ENCODE peak calls at places on chromosomes 12 and 14, in ten cellular contexts. One of them, this sample, is unnamed.

GRCh38 chr14:97010491-97011160 is 213.4 kb downstream of the VRK1 start:
- DNase-seq in gastrocnemius medialis: no peak
- DNase-seq in upper lobe of left lung: no peak
- DNase-seq in tibial nerve: no peak
- DNase-seq in CD8-positive, alpha-beta memory T cell: no peak
- DNase-seq in brain microvascular endothelial cell: no peak
- DNase-seq in CD4-positive, alpha-beta T cell: no peak
- DNase-seq in CD4-positive, CD25-positive, alpha-beta regulatory T cell: no peak
- DNase-seq in lower lobe of right lung: no peak
- DNase-seq in pancreas: no peak
- DNase-seq in this sample: no peak

GRCh38 chr14:96267336-96267735 is 11.3 kb downstream of the BDKRB1 start:
- DNase-seq in gastrocnemius medialis: no peak
- DNase-seq in upper lobe of left lung: no peak
- DNase-seq in tibial nerve: no peak
- DNase-seq in CD8-positive, alpha-beta memory T cell: no peak
- DNase-seq in brain microvascular endothelial cell: peak; percentile 53
- DNase-seq in CD4-positive, alpha-beta T cell: no peak
- DNase-seq in CD4-positive, CD25-positive, alpha-beta regulatory T cell: no peak
- DNase-seq in lower lobe of right lung: no peak
- DNase-seq in pancreas: peak; percentile 74
- DNase-seq in this sample: no peak

GRCh38 chr14:92903359-92903758 is 19.6 kb upstream of the CHGA start:
- DNase-seq in gastrocnemius medialis: no peak
- DNase-seq in upper lobe of left lung: no peak
- DNase-seq in tibial nerve: no peak
- DNase-seq in CD8-positive, alpha-beta memory T cell: no peak
- DNase-seq in brain microvascular endothelial cell: no peak
- DNase-seq in CD4-positive, alpha-beta T cell: no peak
- DNase-seq in CD4-positive, CD25-positive, alpha-beta regulatory T cell: no peak
- DNase-seq in lower lobe of right lung: no peak
- DNase-seq in pancreas: no peak
- DNase-seq in this sample: no peak

GRCh38 chr14:95679995-95680735 is 6.1 kb upstream of the TCL1B start:
- DNase-seq in gastrocnemius medialis: no peak
- DNase-seq in upper lobe of left lung: peak; percentile 6
- DNase-seq in tibial nerve: no peak
- DNase-seq in CD8-positive, alpha-beta memory T cell: no peak
- DNase-seq in brain microvascular endothelial cell: no peak
- DNase-seq in CD4-positive, alpha-beta T cell: no peak
- DNase-seq in CD4-positive, CD25-positive, alpha-beta regulatory T cell: no peak
- DNase-seq in lower lobe of right lung: no peak
- DNase-seq in pancreas: peak; percentile 36
- DNase-seq in this sample: no peak

GRCh38 chr14:23364604-23365352 is at the start of gene EFS:
- DNase-seq in gastrocnemius medialis: no peak
- DNase-seq in upper lobe of left lung: no peak
- DNase-seq in tibial nerve: no peak
- DNase-seq in CD8-positive, alpha-beta memory T cell: no peak
- DNase-seq in brain microvascular endothelial cell: no peak
- DNase-seq in CD4-positive, alpha-beta T cell: no peak
- DNase-seq in CD4-positive, CD25-positive, alpha-beta regulatory T cell: no peak
- DNase-seq in lower lobe of right lung: no peak
- DNase-seq in pancreas: no peak
- DNase-seq in this sample: no peak

GRCh38 chr12:117090816-117091711 is 8.2 kb downstream of the TESC start:
- DNase-seq in gastrocnemius medialis: no peak
- DNase-seq in upper lobe of left lung: peak; percentile 59
- DNase-seq in tibial nerve: no peak
- DNase-seq in CD8-positive, alpha-beta memory T cell: peak; percentile 18
- DNase-seq in brain microvascular endothelial cell: no peak
- DNase-seq in CD4-positive, alpha-beta T cell: no peak
- DNase-seq in CD4-positive, CD25-positive, alpha-beta regulatory T cell: no peak
- DNase-seq in lower lobe of right lung: peak; percentile 46
- DNase-seq in pancreas: peak; percentile 84
- DNase-seq in this sample: no peak

GRCh38 chr14:25518347-25518746 is 468.4 kb upstream of the STXBP6 start:
- DNase-seq in gastrocnemius medialis: no peak
- DNase-seq in upper lobe of left lung: no peak
- DNase-seq in tibial nerve: no peak
- DNase-seq in CD8-positive, alpha-beta memory T cell: no peak
- DNase-seq in brain microvascular endothelial cell: no peak
- DNase-seq in CD4-positive, alpha-beta T cell: no peak
- DNase-seq in CD4-positive, CD25-positive, alpha-beta regulatory T cell: no peak
- DNase-seq in lower lobe of right lung: no peak
- DNase-seq in pancreas: no peak
- DNase-seq in this sample: no peak

GRCh38 chr12:77925536-77926108 is 94.9 kb downstream of the NAV3 start:
- DNase-seq in gastrocnemius medialis: peak; percentile 35
- DNase-seq in upper lobe of left lung: peak; percentile 65
- DNase-seq in tibial nerve: peak; percentile 66
- DNase-seq in CD8-positive, alpha-beta memory T cell: no peak
- DNase-seq in brain microvascular endothelial cell: peak; percentile 97
- DNase-seq in CD4-positive, alpha-beta T cell: no peak
- DNase-seq in CD4-positive, CD25-positive, alpha-beta regulatory T cell: no peak
- DNase-seq in lower lobe of right lung: peak; percentile 55
- DNase-seq in pancreas: peak; percentile 79
- DNase-seq in this sample: no peak

GRCh38 chr14:87332001-87332400 is 661.0 kb downstream of the GALC start:
- DNase-seq in gastrocnemius medialis: no peak
- DNase-seq in upper lobe of left lung: no peak
- DNase-seq in tibial nerve: no peak
- DNase-seq in CD8-positive, alpha-beta memory T cell: no peak
- DNase-seq in brain microvascular endothelial cell: no peak
- DNase-seq in CD4-positive, alpha-beta T cell: no peak
- DNase-seq in CD4-positive, CD25-positive, alpha-beta regulatory T cell: no peak
- DNase-seq in lower lobe of right lung: no peak
- DNase-seq in pancreas: no peak
- DNase-seq in this sample: no peak

GRCh38 chr12:63042646-63043045 is 107.7 kb upstream of the PPM1H start:
- DNase-seq in gastrocnemius medialis: no peak
- DNase-seq in upper lobe of left lung: no peak
- DNase-seq in tibial nerve: no peak
- DNase-seq in CD8-positive, alpha-beta memory T cell: no peak
- DNase-seq in brain microvascular endothelial cell: no peak
- DNase-seq in CD4-positive, alpha-beta T cell: no peak
- DNase-seq in CD4-positive, CD25-positive, alpha-beta regulatory T cell: no peak
- DNase-seq in lower lobe of right lung: no peak
- DNase-seq in pancreas: no peak
- DNase-seq in this sample: no peak

GRCh38 chr14:71324767-71325272 is 417.6 kb downstream of the PCNX1 start:
- DNase-seq in gastrocnemius medialis: no peak
- DNase-seq in upper lobe of left lung: peak; percentile 44
- DNase-seq in tibial nerve: no peak
- DNase-seq in CD8-positive, alpha-beta memory T cell: peak; percentile 58
- DNase-seq in brain microvascular endothelial cell: peak; percentile 6
- DNase-seq in CD4-positive, alpha-beta T cell: no peak
- DNase-seq in CD4-positive, CD25-positive, alpha-beta regulatory T cell: peak; percentile 30
- DNase-seq in lower lobe of right lung: no peak
- DNase-seq in pancreas: no peak
- DNase-seq in this sample: no peak

DNA sequence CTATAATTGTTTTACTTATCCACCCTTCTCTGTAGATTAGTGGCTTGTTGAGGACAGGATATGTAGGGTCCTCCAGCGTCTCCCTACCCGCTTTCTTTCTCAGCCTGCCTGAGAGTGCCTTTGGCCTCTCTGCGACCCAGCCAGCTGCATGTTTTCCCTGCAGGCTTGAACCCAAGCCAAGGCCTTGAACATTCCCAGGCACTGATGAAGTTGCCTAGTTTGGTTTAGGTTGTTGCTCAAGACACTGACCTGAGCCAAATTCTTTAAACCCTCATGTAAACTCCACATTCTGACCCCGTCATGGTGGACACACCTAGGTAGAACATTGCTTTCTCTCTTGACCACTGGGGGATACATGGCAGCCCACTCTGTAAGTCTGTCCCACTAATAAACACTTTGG is 33.4 kb upstream of the TXNRD1 start:
- DNase-seq in gastrocnemius medialis: peak; percentile 77
- DNase-seq in upper lobe of left lung: no peak
- DNase-seq in tibial nerve: peak; percentile 82
- DNase-seq in CD8-positive, alpha-beta memory T cell: no peak
- DNase-seq in brain microvascular endothelial cell: peak; percentile 82
- DNase-seq in CD4-positive, alpha-beta T cell: no peak
- DNase-seq in CD4-positive, CD25-positive, alpha-beta regulatory T cell: no peak
- DNase-seq in lower lobe of right lung: no peak
- DNase-seq in pancreas: peak; percentile 85
- DNase-seq in this sample: peak; percentile 94
- H3K27ac ChIP-seq in gastrocnemius medialis: peak overlapping the region; percentile 52
- H3K27ac ChIP-seq in upper lobe of left lung: no peak overlapping the region
- H3K27ac ChIP-seq in tibial nerve: no peak overlapping the region
- H3K27ac ChIP-seq in CD8-positive, alpha-beta memory T cell: no peak overlapping the region
- H3K27ac ChIP-seq in brain microvascular endothelial cell: peak overlapping the region; percentile 71
- H3K27ac ChIP-seq in CD4-positive, alpha-beta T cell: no peak overlapping the region
- H3K27ac ChIP-seq in CD4-positive, CD25-positive, alpha-beta regulatory T cell: no peak overlapping the region
- H3K27ac ChIP-seq in lower lobe of right lung: peak overlapping the region; percentile 31
- H3K27ac ChIP-seq in pancreas: no peak overlapping the region
- H3K27ac ChIP-seq in this sample: peak overlapping the region; percentile 75

GRCh38 chr12:79959484-79959883 is 24.6 kb upstream of the PPP1R12A start:
- DNase-seq in gastrocnemius medialis: no peak
- DNase-seq in upper lobe of left lung: no peak
- DNase-seq in tibial nerve: no peak
- DNase-seq in CD8-positive, alpha-beta memory T cell: no peak
- DNase-seq in brain microvascular endothelial cell: no peak
- DNase-seq in CD4-positive, alpha-beta T cell: no peak
- DNase-seq in CD4-positive, CD25-positive, alpha-beta regulatory T cell: no peak
- DNase-seq in lower lobe of right lung: no peak
- DNase-seq in pancreas: no peak
- DNase-seq in this sample: peak; percentile 70

DNA sequence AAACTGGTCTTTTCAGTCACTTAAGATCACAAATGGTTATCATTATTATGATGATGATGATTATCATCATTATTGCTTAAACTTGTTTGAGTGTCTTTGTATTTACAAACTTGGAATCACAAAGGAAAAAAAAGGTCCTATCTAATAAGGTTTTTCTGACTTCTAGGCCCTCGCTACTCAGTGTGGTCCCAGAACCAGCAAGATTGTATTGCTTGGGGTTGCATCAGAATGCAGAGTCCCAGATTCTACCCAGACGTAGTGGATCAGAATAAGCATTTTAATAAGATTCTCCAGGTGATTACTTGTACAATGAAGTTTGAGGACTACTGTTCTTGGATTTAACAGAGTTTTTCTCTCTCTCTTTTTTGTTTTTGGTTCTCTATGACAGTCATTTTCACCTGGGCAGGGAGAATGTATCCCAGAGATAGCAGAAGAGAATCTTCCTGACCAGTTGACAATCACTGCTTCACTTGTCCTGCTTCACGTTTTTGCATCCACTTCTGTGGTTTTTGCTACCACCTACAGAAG is 29.3 kb upstream of the PPP1R12A start:
- DNase-seq in gastrocnemius medialis: no peak
- DNase-seq in upper lobe of left lung: no peak
- DNase-seq in tibial nerve: no peak
- DNase-seq in CD8-positive, alpha-beta memory T cell: no peak
- DNase-seq in brain microvascular endothelial cell: no peak
- DNase-seq in CD4-positive, alpha-beta T cell: no peak
- DNase-seq in CD4-positive, CD25-positive, alpha-beta regulatory T cell: no peak
- DNase-seq in lower lobe of right lung: no peak
- DNase-seq in pancreas: no peak
- DNase-seq in this sample: no peak
- H3K27ac ChIP-seq in gastrocnemius medialis: no peak overlapping the region
- H3K27ac ChIP-seq in upper lobe of left lung: no peak overlapping the region
- H3K27ac ChIP-seq in tibial nerve: no peak overlapping the region
- H3K27ac ChIP-seq in CD8-positive, alpha-beta memory T cell: no peak overlapping the region
- H3K27ac ChIP-seq in brain microvascular endothelial cell: no peak overlapping the region
- H3K27ac ChIP-seq in CD4-positive, alpha-beta T cell: no peak overlapping the region
- H3K27ac ChIP-seq in CD4-positive, CD25-positive, alpha-beta regulatory T cell: no peak overlapping the region
- H3K27ac ChIP-seq in lower lobe of right lung: no peak overlapping the region
- H3K27ac ChIP-seq in pancreas: no peak overlapping the region
- H3K27ac ChIP-seq in this sample: no peak overlapping the region

GRCh38 chr14:103920981-103921854 is 7.0 kb upstream of the TDRD9 start:
- DNase-seq in gastrocnemius medialis: peak; percentile 91
- DNase-seq in upper lobe of left lung: peak; percentile 94
- DNase-seq in tibial nerve: peak; percentile 74
- DNase-seq in CD8-positive, alpha-beta memory T cell: peak; percentile 95
- DNase-seq in brain microvascular endothelial cell: peak; percentile 83
- DNase-seq in CD4-positive, alpha-beta T cell: peak; percentile 93
- DNase-seq in CD4-positive, CD25-positive, alpha-beta regulatory T cell: peak; percentile 93
- DNase-seq in lower lobe of right lung: peak; percentile 94
- DNase-seq in pancreas: peak; percentile 95
- DNase-seq in this sample: peak; percentile 94

GRCh38 chr14:103915616-103916015 is 12.6 kb upstream of the TDRD9 start:
- DNase-seq in gastrocnemius medialis: no peak
- DNase-seq in upper lobe of left lung: no peak
- DNase-seq in tibial nerve: no peak
- DNase-seq in CD8-positive, alpha-beta memory T cell: no peak
- DNase-seq in brain microvascular endothelial cell: no peak
- DNase-seq in CD4-positive, alpha-beta T cell: no peak
- DNase-seq in CD4-positive, CD25-positive, alpha-beta regulatory T cell: no peak
- DNase-seq in lower lobe of right lung: no peak
- DNase-seq in pancreas: no peak
- DNase-seq in this sample: no peak

GRCh38 chr14:103910984-103911383 is 17.3 kb upstream of the TDRD9 start:
- DNase-seq in gastrocnemius medialis: no peak
- DNase-seq in upper lobe of left lung: no peak
- DNase-seq in tibial nerve: no peak
- DNase-seq in CD8-positive, alpha-beta memory T cell: no peak
- DNase-seq in brain microvascular endothelial cell: no peak
- DNase-seq in CD4-positive, alpha-beta T cell: no peak
- DNase-seq in CD4-positive, CD25-positive, alpha-beta regulatory T cell: no peak
- DNase-seq in lower lobe of right lung: peak; percentile 27
- DNase-seq in pancreas: no peak
- DNase-seq in this sample: no peak

DNA sequence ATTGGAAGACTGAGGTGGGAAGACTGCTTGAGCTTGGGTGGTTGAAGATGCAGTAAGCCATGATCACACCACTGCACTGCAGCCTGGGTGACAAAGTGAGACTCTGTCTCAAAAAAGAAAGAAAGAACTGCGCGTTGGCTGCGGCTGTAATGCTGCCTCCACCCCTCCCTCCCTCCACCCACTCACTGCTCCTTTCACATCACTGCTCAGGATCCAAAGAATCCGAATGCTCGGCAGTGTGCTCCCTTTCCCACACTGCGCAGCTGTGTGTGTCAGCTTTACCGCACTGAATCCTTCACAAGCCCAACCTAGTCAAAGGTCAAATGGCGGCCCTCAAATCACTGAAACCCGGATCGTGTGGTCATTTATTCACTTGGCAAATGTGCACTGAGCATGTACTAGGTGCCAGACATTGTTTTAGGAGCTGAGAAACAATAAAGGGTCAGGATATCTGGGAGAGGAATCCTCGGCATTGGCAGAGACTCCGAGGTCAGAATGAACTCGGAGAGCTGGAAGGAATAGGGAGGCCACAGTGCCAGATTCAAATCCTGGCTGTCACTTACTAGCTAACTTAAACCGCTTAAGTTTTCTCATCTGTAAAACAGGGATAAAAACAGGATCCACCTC is 11.5 kb upstream of the TDRD9 start:
- DNase-seq in gastrocnemius medialis: no peak
- DNase-seq in upper lobe of left lung: no peak
- DNase-seq in tibial nerve: no peak
- DNase-seq in CD8-positive, alpha-beta memory T cell: no peak
- DNase-seq in brain microvascular endothelial cell: no peak
- DNase-seq in CD4-positive, alpha-beta T cell: no peak
- DNase-seq in CD4-positive, CD25-positive, alpha-beta regulatory T cell: no peak
- DNase-seq in lower lobe of right lung: no peak
- DNase-seq in pancreas: no peak
- DNase-seq in this sample: no peak
- H3K27ac ChIP-seq in gastrocnemius medialis: no peak overlapping the region
- H3K27ac ChIP-seq in upper lobe of left lung: no peak overlapping the region
- H3K27ac ChIP-seq in tibial nerve: no peak overlapping the region
- H3K27ac ChIP-seq in CD8-positive, alpha-beta memory T cell: no peak overlapping the region
- H3K27ac ChIP-seq in brain microvascular endothelial cell: no peak overlapping the region
- H3K27ac ChIP-seq in CD4-positive, alpha-beta T cell: no peak overlapping the region
- H3K27ac ChIP-seq in CD4-positive, CD25-positive, alpha-beta regulatory T cell: no peak overlapping the region
- H3K27ac ChIP-seq in lower lobe of right lung: no peak overlapping the region
- H3K27ac ChIP-seq in pancreas: no peak overlapping the region
- H3K27ac ChIP-seq in this sample: no peak overlapping the region

GRCh38 chr12:52331039-52331438 is 9.8 kb upstream of the KRT83 start:
- DNase-seq in gastrocnemius medialis: no peak
- DNase-seq in upper lobe of left lung: no peak
- DNase-seq in tibial nerve: no peak
- DNase-seq in CD8-positive, alpha-beta memory T cell: peak; percentile 15
- DNase-seq in brain microvascular endothelial cell: no peak
- DNase-seq in CD4-positive, alpha-beta T cell: no peak
- DNase-seq in CD4-positive, CD25-positive, alpha-beta regulatory T cell: no peak
- DNase-seq in lower lobe of right lung: no peak
- DNase-seq in pancreas: no peak
- DNase-seq in this sample: no peak
- H3K27ac ChIP-seq in gastrocnemius medialis: no peak overlapping the region
- H3K27ac ChIP-seq in upper lobe of left lung: no peak overlapping the region
- H3K27ac ChIP-seq in tibial nerve: no peak overlapping the region
- H3K27ac ChIP-seq in CD8-positive, alpha-beta memory T cell: no peak overlapping the region
- H3K27ac ChIP-seq in brain microvascular endothelial cell: no peak overlapping the region
- H3K27ac ChIP-seq in CD4-positive, alpha-beta T cell: no peak overlapping the region
- H3K27ac ChIP-seq in CD4-positive, CD25-positive, alpha-beta regulatory T cell: no peak overlapping the region
- H3K27ac ChIP-seq in lower lobe of right lung: no peak overlapping the region
- H3K27ac ChIP-seq in pancreas: no peak overlapping the region
- H3K27ac ChIP-seq in this sample: no peak overlapping the region